ENCODE peak calls at places on chromosomes 13 and 19, in eight cellular contexts. N, J, Y, H, K, A, C and D are unnamed samples.
A peak's percentile ranks its signal among the peaks of the same experiment; 100 is the strongest.

GRCh38 chr13:99220199-99220931 is 19.7 kb downstream of the UBAC2 start:
- DNase-seq in N (no peak), J (no peak), Y (no peak), H (no peak), K (no peak), A (no peak), C (no peak), D (no peak)

GRCh38 chr19:46791944-46792343 is 3.5 kb upstream of the SLC1A5 start:
- DNase-seq in N (no peak), J (peak; percentile 7), Y (no peak), H (no peak), K (no peak), A (no peak), C (no peak), D (no peak)

GRCh38 chr13:95485518-95486144 is 66.9 kb upstream of the CLDN10 start:
- DNase-seq in N (no peak), J (no peak), Y (no peak), H (no peak), K (no peak), A (no peak), C (no peak), D (no peak)

GRCh38 chr19:32421589-32422361 is 16.2 kb downstream of the DPY19L3 start:
- DNase-seq in N (no peak), J (no peak), Y (no peak), H (no peak), K (no peak), A (no peak), C (no peak), D (no peak)

GRCh38 chr13:82717249-82717648 is 1165.0 kb downstream of the SLITRK1 start:
- DNase-seq in N (no peak), J (no peak), Y (peak; percentile 65), H (no peak), K (peak; percentile 21), A (no peak), C (no peak), D (no peak)

GRCh38 chr13:59730026-59730425 is 433.7 kb downstream of the DIAPH3 start:
- DNase-seq in N (no peak), J (no peak), Y (no peak), H (no peak), K (no peak), A (no peak), C (no peak), D (no peak)

GRCh38 chr13:85806553-85807175 is 7.4 kb upstream of the SLITRK6 start:
- DNase-seq in N (no peak), J (no peak), Y (peak; percentile 85), H (no peak), K (peak; percentile 47), A (peak; percentile 6), C (no peak), D (no peak)

GRCh38 chr13:25112856-25113255 is 16.9 kb downstream of the PABPC3 start:
- DNase-seq in N (no peak), J (no peak), Y (no peak), H (no peak), K (no peak), A (no peak), C (no peak), D (no peak)

GRCh38 chr19:14181906-14182305 is 24.1 kb downstream of the ADGRL1 start:
- DNase-seq in N (no peak), J (no peak), Y (no peak), H (no peak), K (no peak), A (no peak), C (no peak), D (no peak)

GRCh38 chr19:48551437-48552302 is at the start of gene SULT2B1:
- DNase-seq in N (no peak), J (no peak), Y (no peak), H (no peak), K (no peak), A (peak; percentile 94), C (no peak), D (peak; percentile 75)

GRCh38 chr19:10420444-10421239 is at the start of gene PDE4A:
- DNase-seq in N (no peak), J (peak; percentile 47), Y (no peak), H (peak; percentile 84), K (no peak), A (peak; percentile 64), C (no peak), D (no peak)

GRCh38 chr13:100124265-100124664 is 35.4 kb downstream of the PCCA start:
- DNase-seq in N (no peak), J (no peak), Y (no peak), H (no peak), K (no peak), A (no peak), C (no peak), D (no peak)

GRCh38 chr19:52638601-52639000 is 446 bp upstream of the ZNF83 start:
- DNase-seq in N (peak; percentile 17), J (peak; percentile 2), Y (no peak), H (no peak), K (no peak), A (no peak), C (no peak), D (peak; percentile 18)

GRCh38 chr19:48741222-48741999 is 1.0 kb upstream of the RASIP1 start:
- DNase-seq in N (peak; percentile 73), J (no peak), Y (no peak), H (no peak), K (no peak), A (no peak), C (no peak), D (peak; percentile 78)

GRCh38 chr19:38444026-38444425 is 10.5 kb downstream of the RYR1 start:
- DNase-seq in N (no peak), J (no peak), Y (no peak), H (no peak), K (no peak), A (no peak), C (no peak), D (no peak)

GRCh38 chr13:30308548-30308947 is 1.2 kb upstream of the KATNAL1 start:
- DNase-seq in N (no peak), J (no peak), Y (peak; percentile 40), H (no peak), K (no peak), A (no peak), C (no peak), D (no peak)

GRCh38 chr13:20192470-20193141 is at the start of gene GJB2:
- DNase-seq in N (peak; percentile 23), J (no peak), Y (no peak), H (no peak), K (no peak), A (no peak), C (no peak), D (no peak)

GRCh38 chr13:90258129-90258528 is 1089.4 kb upstream of the MIR17HG start:
- DNase-seq in N (no peak), J (no peak), Y (no peak), H (no peak), K (no peak), A (no peak), C (no peak), D (no peak)

GRCh38 chr19:5801796-5802616 is 2.9 kb upstream of the NRTN start:
- DNase-seq in N (no peak), J (no peak), Y (peak; percentile 23), H (no peak), K (no peak), A (no peak), C (no peak), D (no peak)

GRCh38 chr19:558770-559439 is 13.5 kb upstream of the BSG start:
- DNase-seq in N (peak; percentile 79), J (no peak), Y (peak; percentile 80), H (no peak), K (no peak), A (no peak), C (no peak), D (no peak)

GRCh38 chr19:1810439-1811160 is 1.5 kb downstream of the ATP8B3 start:
- DNase-seq in N (no peak), J (no peak), Y (no peak), H (no peak), K (no peak), A (no peak), C (no peak), D (no peak)

GRCh38 chr19:51687791-51688664 is 5.1 kb upstream of the SPACA6 start:
- DNase-seq in N (peak; percentile 74), J (no peak), Y (peak; percentile 70), H (peak; percentile 90), K (no peak), A (peak; percentile 36), C (no peak), D (peak; percentile 34)

GRCh38 chr19:791605-792360 is 5.5 kb upstream of the PTBP1 start:
- DNase-seq in N (peak; percentile 64), J (no peak), Y (no peak), H (no peak), K (no peak), A (no peak), C (no peak), D (no peak)

GRCh38 chr19:4103073-4103418 is 20.9 kb downstream of the MAP2K2 start:
- DNase-seq in N (no peak), J (no peak), Y (peak; percentile 29), H (no peak), K (no peak), A (no peak), C (no peak), D (no peak)

GRCh38 chr19:35079826-35080225 is 35.8 kb upstream of the FXYD3 start:
- DNase-seq in N (no peak), J (no peak), Y (no peak), H (no peak), K (no peak), A (no peak), C (no peak), D (no peak)

GRCh38 chr13:51324714-51325440 is 14.6 kb upstream of the SERPINE3 start:
- DNase-seq in N (no peak), J (no peak), Y (no peak), H (no peak), K (no peak), A (no peak), C (no peak), D (no peak)

GRCh38 chr13:20182231-20182846 is 10.4 kb downstream of the GJB2 start:
- DNase-seq in N (no peak), J (no peak), Y (peak; percentile 83), H (no peak), K (peak; percentile 65), A (peak; percentile 25), C (no peak), D (peak; percentile 61)

GRCh38 chr19:56309511-56310185 is 5.0 kb downstream of the ZSCAN5A start:
- DNase-seq in N (peak; percentile 54), J (peak; percentile 35), Y (peak; percentile 23), H (peak; percentile 86), K (peak; percentile 25), A (no peak), C (no peak), D (peak; percentile 29)

GRCh38 chr19:33177417-33177976 is 16.6 kb upstream of the LRP3 start:
- DNase-seq in N (no peak), J (peak; percentile 69), Y (no peak), H (no peak), K (peak; percentile 37), A (peak; percentile 31), C (no peak), D (no peak)

GRCh38 chr13:31227063-31227462 is 27.3 kb downstream of the B3GLCT start:
- DNase-seq in N (no peak), J (no peak), Y (no peak), H (no peak), K (no peak), A (no peak), C (no peak), D (no peak)